ENCODE peak calls at places on chromosomes 1 and 21, in four cellular contexts. C is H54, I is testis, L is NB4. X is an unnamed sample.

GRCh38 chr1:165014753-165015152 is 341.8 kb downstream of the LMX1A start:
- DNase-seq in C (no peak), I (no peak), L (no peak), X (no peak)

GRCh38 chr1:214857716-214858115 is 224.8 kb upstream of the KCNK2 start:
- DNase-seq in C (no peak), I (no peak), L (no peak), X (no peak)

GRCh38 chr1:21034725-21035628 is 141.7 kb downstream of the EIF4G3 start:
- DNase-seq in C (no peak), I (no peak), L (no peak), X (no peak)

GRCh38 chr21:33313611-33314010 is 11.2 kb upstream of the IFNAR1 start:
- DNase-seq in C (no peak), I (no peak), L (no peak), X (no peak)

GRCh38 chr1:209766051-209766450 is 10.2 kb downstream of the TRAF3IP3 start:
- DNase-seq in C (no peak), I (no peak), L (peak; percentile 36), X (no peak)

GRCh38 chr21:34133802-34134201 is 60.4 kb downstream of the MRPS6 start:
- DNase-seq in C (no peak), I (no peak), L (peak; percentile 9), X (peak; percentile 6)

GRCh38 chr1:234612352-234613127 is 2.6 kb upstream of the IRF2BP2 start:
- DNase-seq in C (peak; percentile 78), I (peak; percentile 95), L (peak; percentile 98), X (peak; percentile 98)

GRCh38 chr21:42311160-42311559 is 4.0 kb downstream of the TFF3 start:
- DNase-seq in C (no peak), I (no peak), L (no peak), X (no peak)

GRCh38 chr1:5108740-5109139 is 454.3 kb downstream of the AJAP1 start:
- DNase-seq in C (no peak), I (no peak), L (no peak), X (no peak)

GRCh38 chr1:3368059-3368458 is 86.4 kb upstream of the ARHGEF16 start:
- DNase-seq in C (no peak), I (no peak), L (no peak), X (no peak)

GRCh38 chr1:20950689-20951088 is 163.6 kb upstream of the HP1BP3 start:
- DNase-seq in C (no peak), I (no peak), L (no peak), X (no peak)

GRCh38 chr21:45847870-45848269 is 133.7 kb upstream of the COL6A1 start:
- DNase-seq in C (no peak), I (no peak), L (no peak), X (no peak)

GRCh38 chr1:235513495-235514366 is 9.5 kb upstream of the B3GALNT2 start:
- DNase-seq in C (no peak), I (peak; percentile 40), L (peak; percentile 78), X (peak; percentile 83)

GRCh38 chr21:44371596-44371995 is 18.2 kb downstream of the TRPM2 start:
- DNase-seq in C (no peak), I (no peak), L (no peak), X (no peak)

GRCh38 chr21:45535341-45536081 is 6.7 kb downstream of the SLC19A1 start:
- DNase-seq in C (no peak), I (no peak), L (peak; percentile 74), X (peak; percentile 13)

GRCh38 chr1:53737648-53738204 is 1.2 kb downstream of the GLIS1 start:
- DNase-seq in C (no peak), I (no peak), L (no peak), X (no peak)

GRCh38 chr1:60978421-60979357 is 103.7 kb upstream of the NFIA start:
- DNase-seq in C (peak; percentile 17), I (no peak), L (peak; percentile 40), X (peak; percentile 83)

GRCh38 chr1:84603223-84603622 is 29.0 kb upstream of the CTBS start:
- DNase-seq in C (no peak), I (no peak), L (no peak), X (no peak)

GRCh38 chr1:16315437-16315836 is 36.8 kb downstream of the FBXO42 start:
- DNase-seq in C (no peak), I (no peak), L (no peak), X (no peak)

GRCh38 chr21:17462276-17462981 is 50.4 kb upstream of the CXADR start:
- DNase-seq in C (no peak), I (no peak), L (no peak), X (no peak)

GRCh38 chr1:211641942-211642341 is 33.5 kb downstream of the NEK2 start:
- DNase-seq in C (no peak), I (no peak), L (no peak), X (no peak)

GRCh38 chr1:5765997-5766913 is 226.0 kb downstream of the NPHP4 start:
- DNase-seq in C (no peak), I (no peak), L (no peak), X (no peak)

DNA sequence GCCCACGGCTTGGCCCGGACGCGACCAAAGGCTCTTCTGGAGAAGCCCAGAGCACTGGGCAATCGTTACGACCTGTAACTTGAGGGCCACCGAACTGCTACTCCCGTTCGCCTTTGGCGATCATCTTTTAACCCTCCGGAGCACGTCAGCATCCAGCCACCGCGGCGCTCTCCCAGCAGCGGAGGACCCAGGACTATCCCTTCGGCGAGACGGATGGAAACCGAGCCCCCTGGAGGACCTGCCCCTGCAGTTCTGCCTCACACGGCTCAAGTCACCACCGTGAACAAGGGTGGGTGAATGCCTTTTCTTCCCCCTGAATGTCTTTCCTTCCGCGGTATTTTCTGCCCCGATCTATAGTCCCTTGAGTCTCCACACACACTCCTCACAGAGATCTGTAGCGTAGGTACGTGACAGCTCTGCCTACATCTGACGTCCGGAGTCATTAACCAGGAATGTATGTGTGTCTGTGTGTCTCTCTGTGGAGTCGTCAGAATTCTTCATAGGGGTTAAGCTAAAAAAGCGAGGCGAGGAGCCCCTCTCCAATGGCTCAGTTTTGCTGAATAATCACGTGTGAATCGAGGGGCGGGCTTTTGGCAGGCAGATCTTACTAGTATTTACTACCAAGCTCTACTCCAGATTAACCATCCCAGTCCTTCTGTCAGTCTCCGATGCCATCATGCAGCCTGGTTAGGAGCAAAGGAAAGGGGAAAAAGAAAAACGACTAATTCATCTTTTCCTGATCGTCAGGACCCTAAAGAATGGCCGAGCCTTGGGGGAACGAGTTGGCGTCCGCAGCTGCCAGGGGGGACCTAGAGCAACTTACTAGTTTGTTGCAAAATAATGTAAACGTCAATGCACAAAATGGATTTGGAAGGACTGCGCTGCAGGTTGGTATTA is at the start of gene CDKN2C:
- DNase-seq in C (peak; percentile 61), I (peak; percentile 90), L (peak; percentile 83), X (peak; percentile 87)
- TF ChIP-seq POLR2A in C (peak; percentile 61), I (peak; percentile 32), L (peak; percentile 60), X (peak; percentile 95)

GRCh38 chr1:244817415-244817894 is 18.0 kb upstream of the COX20 start:
- DNase-seq in C (no peak), I (no peak), L (no peak), X (no peak)

GRCh38 chr1:244820131-244820530 is 15.3 kb upstream of the COX20 start:
- DNase-seq in C (no peak), I (no peak), L (no peak), X (no peak)

GRCh38 chr1:244826712-244827111 is 8.7 kb upstream of the COX20 start:
- DNase-seq in C (no peak), I (no peak), L (no peak), X (no peak)

GRCh38 chr1:244821134-244821533 is 14.3 kb upstream of the COX20 start:
- DNase-seq in C (no peak), I (no peak), L (no peak), X (no peak)

DNA sequence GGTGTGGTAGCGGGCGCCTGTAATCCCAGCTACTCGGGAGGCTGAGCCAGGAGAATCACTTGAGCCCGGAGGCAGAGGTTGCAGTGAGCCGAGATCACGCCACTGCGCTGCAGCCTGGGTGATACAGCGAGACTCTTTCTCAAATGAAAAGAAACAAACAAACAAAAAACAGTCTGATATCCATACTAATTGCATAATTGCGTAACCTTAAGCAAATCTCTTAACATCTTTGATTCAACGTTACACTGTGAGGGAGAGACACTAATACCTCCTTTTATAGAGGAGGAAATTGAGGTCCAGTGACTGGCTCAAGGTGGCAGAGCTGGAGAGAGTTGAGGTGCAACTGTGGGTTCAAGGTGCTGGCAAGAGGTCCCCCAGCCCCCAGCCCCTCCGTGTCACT is 12.6 kb upstream of the COX20 start:
- DNase-seq in C (no peak), I (no peak), L (no peak), X (no peak)
- TF ChIP-seq POLR2A in C (no peak), I (no peak), L (no peak), X (no peak)

GRCh38 chr1:116504308-116505156 is 66.3 kb downstream of the CD58 start:
- DNase-seq in C (peak; percentile 64), I (peak; percentile 55), L (peak; percentile 99), X (peak; percentile 98)
- TF ChIP-seq POLR2A in C (no peak), I (no peak), L (peak; percentile 14), X (peak; percentile 89)

DNA sequence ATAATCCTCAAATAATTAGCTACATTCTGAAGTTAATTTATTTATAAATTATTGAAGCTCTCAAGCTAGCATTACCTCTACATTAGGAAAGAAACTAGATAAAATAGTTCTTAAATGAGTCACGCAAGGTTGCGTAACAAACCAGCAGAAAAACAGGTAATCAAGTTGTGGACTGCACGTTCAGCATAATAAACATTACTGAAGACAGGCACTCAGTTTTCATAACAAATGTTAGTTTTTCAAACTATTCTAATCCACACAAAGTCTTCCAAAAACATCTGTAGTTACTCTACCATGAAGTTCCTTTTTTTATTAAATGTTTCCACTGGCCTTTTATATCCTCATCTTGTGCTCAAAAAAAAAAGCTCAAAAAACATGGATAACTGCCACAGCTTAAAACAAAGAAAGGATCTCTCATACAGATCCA is 1.3 kb downstream of the TOR1AIP2 start:
- DNase-seq in C (no peak), I (no peak), L (peak; percentile 63), X (peak; percentile 82)
- TF ChIP-seq POLR2A in C (no peak), I (no peak), L (no peak), X (no peak)

GRCh38 chr1:1331068-1331965 is at the start of gene TAS1R3:
- DNase-seq in C (no peak), I (no peak), L (no peak), X (no peak)
- TF ChIP-seq POLR2A in C (no peak), I (no peak), L (no peak), X (no peak)

GRCh38 chr1:161966076-161966475 is 57.6 kb downstream of the OLFML2B start:
- DNase-seq in C (no peak), I (no peak), L (no peak), X (no peak)

GRCh38 chr1:161958425-161958824 is 65.2 kb downstream of the OLFML2B start:
- DNase-seq in C (peak; percentile 34), I (no peak), L (no peak), X (no peak)

DNA sequence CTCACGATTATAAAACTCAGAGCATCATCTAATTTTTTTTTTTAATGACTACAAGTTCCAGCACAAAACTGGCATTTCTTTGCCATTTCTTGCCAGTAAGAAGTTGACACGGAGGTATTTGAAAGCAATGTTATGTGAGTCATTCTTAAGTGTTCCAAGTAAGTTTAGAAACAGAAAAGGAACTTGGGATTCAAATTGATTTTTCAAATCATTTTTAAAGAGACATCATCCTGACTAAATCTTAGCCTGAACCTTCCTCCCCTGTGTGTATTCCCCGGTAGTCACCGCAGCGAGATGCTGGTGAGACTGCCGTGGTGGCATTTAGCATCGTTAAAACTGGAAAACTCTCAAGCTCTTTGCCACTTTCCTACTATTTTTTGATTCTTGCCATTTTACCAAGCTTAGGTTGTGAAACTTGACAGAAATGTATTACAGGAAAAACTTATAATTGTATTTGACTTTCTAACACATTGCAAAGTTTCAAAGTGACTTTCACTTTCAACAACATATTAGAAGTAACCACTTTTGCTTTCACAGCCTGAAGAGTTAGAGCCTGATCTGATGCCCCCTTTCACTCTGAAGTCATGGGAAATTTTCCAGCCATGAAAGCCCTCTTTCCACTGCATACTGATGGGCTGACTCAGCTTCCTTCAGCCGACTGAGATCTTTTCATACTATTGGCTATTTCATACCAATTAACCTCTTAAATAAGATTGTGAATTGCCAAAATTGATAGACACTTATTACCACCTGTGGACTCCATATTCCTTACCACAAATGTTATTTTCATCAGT is 61.4 kb downstream of the OLFML2B start:
- DNase-seq in C (peak; percentile 54), I (no peak), L (no peak), X (peak; percentile 12)
- TF ChIP-seq POLR2A in C (no peak), I (no peak), L (no peak), X (no peak)

X was measured in erythroblast.